ENCODE peak calls at places on chromosomes 12 and 14, in five cellular contexts. L is K562, I is H1, F is A549, H is endothelial cell of umbilical vein. Q is an unnamed sample.

GRCh38 chr14:31505411-31505810 is 17.6 kb upstream of the GPR33 start:
- DNase-seq in I (no peak), H (peak; percentile 55), F (no peak), L (no peak), Q (no peak)

GRCh38 chr14:96502621-96503251 is 554 bp downstream of the PAPOLA start:
- DNase-seq in F (peak; percentile 41), I (peak; percentile 64), H (peak; percentile 68), L (peak; percentile 60), Q (peak; percentile 26)

GRCh38 chr12:96237465-96238077 is 43.4 kb downstream of the ELK3 start:
- DNase-seq in I (no peak), F (no peak), L (no peak), H (peak; percentile 96), Q (no peak)

GRCh38 chr12:47860279-47860841 is 40.7 kb upstream of the HDAC7 start:
- DNase-seq in F (no peak), I (no peak), H (no peak), L (no peak), Q (no peak)

GRCh38 chr14:61322011-61322798 is 826 bp downstream of the PRKCH start:
- DNase-seq in I (peak; percentile 63), H (no peak), F (no peak), L (no peak), Q (no peak)

GRCh38 chr14:88821888-88822287 is 2.6 kb upstream of the TTC8 start:
- DNase-seq in H (no peak), I (no peak), F (no peak), L (no peak), Q (no peak)

GRCh38 chr12:107011519-107011918 is 24.6 kb upstream of the MTERF2 start:
- DNase-seq in H (no peak), F (no peak), L (no peak), I (no peak), Q (no peak)

GRCh38 chr14:102573591-102574046 is 18.8 kb upstream of the RCOR1 start:
- DNase-seq in I (no peak), L (no peak), F (no peak), H (no peak), Q (no peak)

GRCh38 chr12:6554990-6555691 is 701 bp downstream of the IFFO1 start:
- DNase-seq in L (no peak), I (no peak), H (no peak), F (no peak), Q (no peak)

GRCh38 chr12:57952766-57953165 is 11.4 kb downstream of the ATP23 start:
- DNase-seq in I (no peak), H (no peak), L (no peak), F (no peak), Q (no peak)

GRCh38 chr12:46452061-46452615 is 79.6 kb upstream of the SLC38A2 start:
- DNase-seq in H (peak; percentile 62), L (no peak), I (no peak), F (no peak), Q (peak; percentile 28)

GRCh38 chr12:3226285-3226684 is 149.1 kb downstream of the TSPAN9 start:
- DNase-seq in F (no peak), H (no peak), I (no peak), L (no peak), Q (no peak)

GRCh38 chr14:23930742-23931141 is 22.8 kb upstream of the DHRS4 start:
- DNase-seq in H (no peak), L (no peak), F (no peak), I (no peak), Q (no peak)

GRCh38 chr14:92649934-92650545 is 98.4 kb downstream of the LGMN start:
- DNase-seq in F (no peak), H (no peak), L (no peak), I (no peak), Q (no peak)

GRCh38 chr12:107248187-107248586 is 154.8 kb upstream of the CRY1 start:
- DNase-seq in L (no peak), F (no peak), H (no peak), I (no peak), Q (peak; percentile 40)

GRCh38 chr14:76920572-76921175 is 94.5 kb downstream of the LRRC74A start:
- DNase-seq in F (no peak), H (no peak), L (no peak), I (no peak), Q (no peak)

GRCh38 chr14:59429798-59430197 is 35.4 kb downstream of the GPR135 start:
- DNase-seq in F (no peak), L (no peak), H (no peak), I (no peak), Q (no peak)

GRCh38 chr12:119704065-119704747 is 36.3 kb downstream of the PRKAB1 start:
- DNase-seq in I (no peak), L (no peak), H (peak; percentile 52), F (no peak), Q (no peak)

GRCh38 chr12:116962197-116962596 is 51.4 kb downstream of the FBXW8 start:
- DNase-seq in L (no peak), H (no peak), I (no peak), F (no peak), Q (no peak)

GRCh38 chr12:45685680-45686079 is 43.8 kb upstream of the ARID2 start:
- DNase-seq in I (no peak), H (no peak), F (no peak), L (no peak), Q (no peak)

GRCh38 chr12:132600048-132601032 is 10.0 kb downstream of the LRCOL1 start:
- DNase-seq in F (peak; percentile 78), H (peak; percentile 67), L (peak; percentile 83), I (peak; percentile 81), Q (peak; percentile 54)

GRCh38 chr12:1619599-1619998 is 9.4 kb upstream of the WNT5B start:
- DNase-seq in F (no peak), L (peak; percentile 21), H (peak; percentile 71), I (no peak), Q (no peak)

GRCh38 chr12:1846421-1847405 is 26.3 kb downstream of the LRTM2 start:
- DNase-seq in I (no peak), H (no peak), L (no peak), F (no peak), Q (no peak)

GRCh38 chr12:5480218-5480952 is 48.5 kb downstream of the NTF3 start:
- DNase-seq in L (no peak), I (peak; percentile 73), H (no peak), F (no peak), Q (no peak)

GRCh38 chr14:84036863-84037262 is 1493.1 kb upstream of the FLRT2 start:
- DNase-seq in H (peak; percentile 74), L (no peak), I (no peak), F (no peak), Q (no peak)

GRCh38 chr14:104721704-104722431 is 2.2 kb upstream of the ADSS1 start:
- DNase-seq in F (no peak), H (no peak), L (no peak), I (no peak), Q (no peak)

GRCh38 chr14:39173198-39173597 is 1.9 kb upstream of the PNN start:
- DNase-seq in H (no peak), L (no peak), I (no peak), F (no peak), Q (no peak)

GRCh38 chr14:72692678-72693077 is 201.2 kb downstream of the DPF3 start:
- DNase-seq in F (no peak), H (no peak), I (no peak), L (no peak), Q (no peak)

GRCh38 chr12:981176-981828 is 9.7 kb upstream of the ERC1 start:
- DNase-seq in H (peak; percentile 42), F (no peak), I (no peak), L (no peak), Q (no peak)

GRCh38 chr12:66418908-66419307 is 116.6 kb downstream of the HELB start:
- DNase-seq in F (no peak), L (no peak), H (no peak), I (no peak), Q (no peak)

GRCh38 chr14:105836160-105836559 is 309.8 kb downstream of the TMEM121 start:
- DNase-seq in I (no peak), H (no peak), F (no peak), L (no peak), Q (no peak)

GRCh38 chr14:34064349-34064748 is 113.5 kb upstream of the EGLN3 start:
- DNase-seq in F (no peak), L (no peak), I (no peak), H (no peak), Q (no peak)

DNA sequence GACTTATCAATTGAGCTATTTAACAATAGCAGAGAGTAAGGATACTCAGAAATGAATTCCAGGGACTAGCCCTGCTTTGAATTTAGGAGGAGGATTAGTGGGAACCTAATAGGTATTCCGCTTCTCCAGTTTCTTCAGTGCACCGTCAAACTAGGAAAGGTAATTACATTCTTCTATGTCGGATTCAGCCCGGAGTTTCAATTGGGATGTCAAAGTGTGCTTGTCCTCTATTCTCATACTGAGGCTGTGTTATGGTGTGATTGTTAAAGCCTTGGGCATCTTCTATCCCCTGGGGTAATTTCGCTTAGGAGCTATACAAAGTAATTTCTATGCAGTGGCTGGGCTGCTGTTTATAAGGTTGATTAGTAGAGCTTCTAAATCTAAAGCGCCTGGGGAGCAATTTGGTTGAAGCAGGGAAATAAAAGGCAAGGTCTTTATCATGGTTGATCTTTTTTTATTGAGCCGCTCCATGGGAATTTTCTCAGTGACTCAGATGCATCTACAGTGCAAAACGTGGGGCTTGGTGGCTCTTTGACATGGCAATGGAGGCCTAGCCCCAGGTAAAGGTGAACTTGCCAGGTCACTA is 399.6 kb downstream of the ZFP36L1 start:
- DNase-seq in L (no peak), I (no peak), F (no peak), H (no peak), Q (no peak)
- H3K27ac ChIP-seq in L (no peak overlapping the region), I (no peak overlapping the region), F (no peak overlapping the region), H (no peak overlapping the region), Q (no peak overlapping the region)

GRCh38 chr12:52616680-52617402 is 1.5 kb downstream of the KRT73 start:
- DNase-seq in F (no peak), H (no peak), I (peak; percentile 13), L (no peak), Q (no peak)
- TF ChIP-seq JUN in F (no peak), H (no peak), I (no peak), L (no peak), Q (no peak)

GRCh38 chr14:51072976-51073375 is 21.9 kb downstream of the TRIM9 start:
- DNase-seq in L (no peak), I (no peak), F (no peak), H (no peak), Q (no peak)

GRCh38 chr14:51074986-51075385 is 19.9 kb downstream of the TRIM9 start:
- DNase-seq in I (no peak), F (no peak), L (no peak), H (no peak), Q (no peak)

GRCh38 chr14:51070732-51071131 is 24.2 kb downstream of the TRIM9 start:
- DNase-seq in H (no peak), L (no peak), I (no peak), F (no peak), Q (no peak)

GRCh38 chr14:51071851-51072250 is 23.1 kb downstream of the TRIM9 start:
- DNase-seq in F (no peak), I (no peak), H (no peak), L (no peak), Q (no peak)

GRCh38 chr14:51073751-51074150 is 21.2 kb downstream of the TRIM9 start:
- DNase-seq in I (no peak), H (no peak), F (no peak), L (no peak), Q (no peak)
- H3K27ac ChIP-seq in I (no peak overlapping the region), H (no peak overlapping the region), F (no peak overlapping the region), L (no peak overlapping the region), Q (no peak overlapping the region)

DNA sequence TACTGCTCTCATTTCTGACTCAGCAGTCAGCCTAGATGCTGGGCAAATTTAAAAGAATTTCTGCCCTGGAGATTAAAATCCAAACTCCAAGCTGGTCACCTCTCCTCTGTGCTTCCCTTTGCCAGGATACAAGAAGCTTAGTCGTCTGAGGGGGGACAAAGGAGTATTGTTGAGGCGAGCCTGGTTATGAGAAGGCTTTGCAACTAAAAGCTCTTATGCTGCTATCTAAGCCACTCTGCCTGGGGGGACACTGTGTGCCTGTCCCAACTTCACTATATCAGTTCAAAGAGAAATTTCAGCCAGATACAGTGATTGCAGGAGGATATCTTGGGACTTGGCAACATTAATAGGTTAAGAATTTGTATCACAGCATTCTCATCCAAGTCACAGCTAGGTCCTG is 10.8 kb upstream of the PLEKHH1 start:
- DNase-seq in L (no peak), I (no peak), H (no peak), F (no peak), Q (no peak)
- TF ChIP-seq JUN in L (no peak), I (no peak), H (no peak), F (no peak), Q (no peak)